ENCODE peak calls at places on chromosomes 6 and 20, in six cellular contexts. One of them, this sample, is unnamed.

GRCh38 chr6:136640132-136640915 is 90.1 kb upstream of the MAP7 start:
- DNase-seq in SW 1271: no peak
- DNase-seq in stimulated activated naive CD8-positive, alpha-beta T cell treated with anti-CD3 and anti-CD28 coated beads, Interleukin-15, amount 100 ng/mL, for 72 hours: no peak
- DNase-seq in breast epithelium: no peak
- DNase-seq in activated naive CD4-positive, alpha-beta T cell treated with anti-CD3 and anti-CD28 coated beads, Interleukin-2, amount 50 U/mL, for 16 hours: no peak
- DNase-seq in neural crest cell: no peak
- DNase-seq in this sample: no peak

GRCh38 chr6:5989141-5989723 is 17.5 kb downstream of the NRN1 start:
- DNase-seq in neural crest cell: no peak
- DNase-seq in SW 1271: no peak
- DNase-seq in activated naive CD4-positive, alpha-beta T cell treated with anti-CD3 and anti-CD28 coated beads, Interleukin-2, amount 50 U/mL, for 16 hours: no peak
- DNase-seq in stimulated activated naive CD8-positive, alpha-beta T cell treated with anti-CD3 and anti-CD28 coated beads, Interleukin-15, amount 100 ng/mL, for 72 hours: no peak
- DNase-seq in breast epithelium: no peak
- DNase-seq in this sample: no peak

GRCh38 chr20:8583209-8584106 is 451.4 kb downstream of the PLCB1 start:
- DNase-seq in neural crest cell: no peak
- DNase-seq in SW 1271: no peak
- DNase-seq in activated naive CD4-positive, alpha-beta T cell treated with anti-CD3 and anti-CD28 coated beads, Interleukin-2, amount 50 U/mL, for 16 hours: no peak
- DNase-seq in stimulated activated naive CD8-positive, alpha-beta T cell treated with anti-CD3 and anti-CD28 coated beads, Interleukin-15, amount 100 ng/mL, for 72 hours: no peak
- DNase-seq in breast epithelium: no peak
- DNase-seq in this sample: peak

GRCh38 chr6:73854998-73855718 is 159.2 kb downstream of the CD109 start:
- DNase-seq in activated naive CD4-positive, alpha-beta T cell treated with anti-CD3 and anti-CD28 coated beads, Interleukin-2, amount 50 U/mL, for 16 hours: no peak
- DNase-seq in SW 1271: peak
- DNase-seq in neural crest cell: peak
- DNase-seq in breast epithelium: no peak
- DNase-seq in stimulated activated naive CD8-positive, alpha-beta T cell treated with anti-CD3 and anti-CD28 coated beads, Interleukin-15, amount 100 ng/mL, for 72 hours: no peak
- DNase-seq in this sample: peak

GRCh38 chr20:37898301-37899104 is 4.4 kb upstream of the VSTM2L start:
- DNase-seq in stimulated activated naive CD8-positive, alpha-beta T cell treated with anti-CD3 and anti-CD28 coated beads, Interleukin-15, amount 100 ng/mL, for 72 hours: no peak
- DNase-seq in activated naive CD4-positive, alpha-beta T cell treated with anti-CD3 and anti-CD28 coated beads, Interleukin-2, amount 50 U/mL, for 16 hours: no peak
- DNase-seq in SW 1271: no peak
- DNase-seq in breast epithelium: no peak
- DNase-seq in neural crest cell: no peak
- DNase-seq in this sample: no peak

GRCh38 chr20:37901667-37902503 is 1.0 kb upstream of the VSTM2L start:
- DNase-seq in neural crest cell: peak
- DNase-seq in stimulated activated naive CD8-positive, alpha-beta T cell treated with anti-CD3 and anti-CD28 coated beads, Interleukin-15, amount 100 ng/mL, for 72 hours: peak
- DNase-seq in activated naive CD4-positive, alpha-beta T cell treated with anti-CD3 and anti-CD28 coated beads, Interleukin-2, amount 50 U/mL, for 16 hours: no peak
- DNase-seq in SW 1271: no peak
- DNase-seq in breast epithelium: peak
- DNase-seq in this sample: no peak

GRCh38 chr6:815348-815738 is 122.4 kb upstream of the EXOC2 start:
- DNase-seq in neural crest cell: no peak
- DNase-seq in stimulated activated naive CD8-positive, alpha-beta T cell treated with anti-CD3 and anti-CD28 coated beads, Interleukin-15, amount 100 ng/mL, for 72 hours: no peak
- DNase-seq in breast epithelium: no peak
- DNase-seq in SW 1271: no peak
- DNase-seq in activated naive CD4-positive, alpha-beta T cell treated with anti-CD3 and anti-CD28 coated beads, Interleukin-2, amount 50 U/mL, for 16 hours: no peak
- DNase-seq in this sample: no peak

GRCh38 chr6:7974932-7975763 is 64.6 kb upstream of the TXNDC5 start:
- DNase-seq in activated naive CD4-positive, alpha-beta T cell treated with anti-CD3 and anti-CD28 coated beads, Interleukin-2, amount 50 U/mL, for 16 hours: no peak
- DNase-seq in stimulated activated naive CD8-positive, alpha-beta T cell treated with anti-CD3 and anti-CD28 coated beads, Interleukin-15, amount 100 ng/mL, for 72 hours: no peak
- DNase-seq in neural crest cell: no peak
- DNase-seq in SW 1271: peak
- DNase-seq in breast epithelium: peak
- DNase-seq in this sample: no peak

GRCh38 chr6:107560657-107561056 is 70.7 kb downstream of the SOBP start:
- DNase-seq in neural crest cell: no peak
- DNase-seq in activated naive CD4-positive, alpha-beta T cell treated with anti-CD3 and anti-CD28 coated beads, Interleukin-2, amount 50 U/mL, for 16 hours: no peak
- DNase-seq in breast epithelium: no peak
- DNase-seq in stimulated activated naive CD8-positive, alpha-beta T cell treated with anti-CD3 and anti-CD28 coated beads, Interleukin-15, amount 100 ng/mL, for 72 hours: no peak
- DNase-seq in SW 1271: no peak
- DNase-seq in this sample: no peak

GRCh38 chr6:70843328-70843918 is 113.4 kb downstream of the B3GAT2 start:
- DNase-seq in activated naive CD4-positive, alpha-beta T cell treated with anti-CD3 and anti-CD28 coated beads, Interleukin-2, amount 50 U/mL, for 16 hours: no peak
- DNase-seq in SW 1271: no peak
- DNase-seq in stimulated activated naive CD8-positive, alpha-beta T cell treated with anti-CD3 and anti-CD28 coated beads, Interleukin-15, amount 100 ng/mL, for 72 hours: no peak
- DNase-seq in neural crest cell: no peak
- DNase-seq in breast epithelium: no peak
- DNase-seq in this sample: no peak

GRCh38 chr6:19159087-19159486 is 678.1 kb upstream of the ID4 start:
- DNase-seq in activated naive CD4-positive, alpha-beta T cell treated with anti-CD3 and anti-CD28 coated beads, Interleukin-2, amount 50 U/mL, for 16 hours: no peak
- DNase-seq in neural crest cell: no peak
- DNase-seq in breast epithelium: no peak
- DNase-seq in stimulated activated naive CD8-positive, alpha-beta T cell treated with anti-CD3 and anti-CD28 coated beads, Interleukin-15, amount 100 ng/mL, for 72 hours: no peak
- DNase-seq in SW 1271: no peak
- DNase-seq in this sample: no peak

GRCh38 chr6:84220809-84221409 is 6.5 kb downstream of the CEP162 start:
- DNase-seq in activated naive CD4-positive, alpha-beta T cell treated with anti-CD3 and anti-CD28 coated beads, Interleukin-2, amount 50 U/mL, for 16 hours: no peak
- DNase-seq in stimulated activated naive CD8-positive, alpha-beta T cell treated with anti-CD3 and anti-CD28 coated beads, Interleukin-15, amount 100 ng/mL, for 72 hours: no peak
- DNase-seq in breast epithelium: no peak
- DNase-seq in SW 1271: no peak
- DNase-seq in neural crest cell: no peak
- DNase-seq in this sample: no peak

This sample was measured in SK-N-MC.